ENCODE peak calls at places on chromosomes 1 and 21, in five cellular contexts. C is uterus; H is NCI-H1105; F is CD4-positive, CD25-positive, alpha-beta regulatory T cell; L is heart right ventricle. D is an unnamed sample.

GRCh38 chr1:93348104-93348780 is 2.5 kb downstream of the DR1 start:
- DNase-seq in F (no peak), H (no peak), C (no peak), L (no peak), D (no peak)

GRCh38 chr1:118204106-118204505 is 19.1 kb upstream of the SPAG17 start:
- DNase-seq in H (no peak), F (no peak), C (no peak), L (no peak), D (no peak)

GRCh38 chr1:12436345-12436658 is 181.7 kb downstream of the DHRS3 start:
- DNase-seq in L (no peak), F (no peak), H (no peak), C (no peak), D (no peak)

GRCh38 chr1:183628537-183628936 is 7.0 kb downstream of the ARPC5 start:
- DNase-seq in F (no peak), L (no peak), H (no peak), C (no peak), D (no peak)

GRCh38 chr1:81158592-81158991 is 642.1 kb upstream of the ADGRL2 start:
- DNase-seq in F (no peak), H (no peak), L (no peak), C (no peak), D (no peak)

GRCh38 chr1:65773391-65773790 is 19.3 kb upstream of the PDE4B start:
- DNase-seq in H (no peak), F (no peak), C (no peak), L (no peak), D (no peak)

GRCh38 chr1:85584264-85584781 is 3.8 kb downstream of the CCN1 start:
- DNase-seq in H (no peak), F (no peak), C (no peak), L (no peak), D (no peak)

GRCh38 chr1:46714976-46715375 is 3.9 kb downstream of the EFCAB14 start:
- DNase-seq in F (no peak), H (no peak), C (no peak), L (no peak), D (no peak)

GRCh38 chr1:32893198-32894018 is 7.1 kb downstream of the HPCA start:
- DNase-seq in F (no peak), L (no peak), C (peak), H (peak), D (no peak)

GRCh38 chr1:9311029-9311428 is 18.3 kb downstream of the SPSB1 start:
- DNase-seq in C (no peak), F (no peak), L (no peak), H (no peak), D (no peak)

GRCh38 chr21:46544003-46544402 is 60.9 kb downstream of the S100B start:
- DNase-seq in F (no peak), L (no peak), C (no peak), H (no peak), D (no peak)

GRCh38 chr1:30184393-30185141 is 538.8 kb downstream of the MATN1 start:
- DNase-seq in F (no peak), H (peak), C (no peak), L (no peak), D (no peak)

GRCh38 chr1:101995984-101996731 is 568 bp downstream of the OLFM3 start:
- DNase-seq in F (no peak), L (no peak), H (peak), C (no peak), D (no peak)

GRCh38 chr21:45013271-45013841 is 61.0 kb upstream of the ADARB1 start:
- DNase-seq in C (no peak), H (no peak), F (no peak), L (no peak), D (no peak)